ENCODE peak calls at places on chromosomes 11 and 22, in nine cellular contexts. F, R, Y, W, K, V, M, G and U are unnamed samples.

GRCh38 chr11:87739766-87740165 is 435.5 kb downstream of the RAB38 start:
- DNase-seq in F (peak; percentile 4), R (no peak), Y (no peak), W (no peak), K (no peak), V (no peak), M (no peak), G (no peak), U (peak; percentile 32)

GRCh38 chr22:47621253-47621652 is 858.8 kb downstream of the TBC1D22A start:
- DNase-seq in F (no peak), R (no peak), Y (no peak), W (no peak), K (no peak), V (no peak), M (no peak), G (no peak), U (no peak)

GRCh38 chr11:112511271-112511670 is 250.6 kb upstream of the PLET1 start:
- DNase-seq in F (no peak), R (no peak), Y (no peak), W (no peak), K (no peak), V (no peak), M (no peak), G (no peak), U (no peak)

GRCh38 chr22:22855617-22856308 is 31.9 kb upstream of the IGLL5 start:
- DNase-seq in F (no peak), R (no peak), Y (peak; percentile 82), W (peak; percentile 41), K (no peak), V (no peak), M (no peak), G (no peak), U (no peak)

GRCh38 chr11:93648168-93648567 is 13.3 kb upstream of the CEP295 start:
- DNase-seq in F (no peak), R (no peak), Y (peak; percentile 39), W (no peak), K (no peak), V (no peak), M (peak; percentile 20), G (no peak), U (no peak)

GRCh38 chr11:62431171-62431895 is 12.5 kb downstream of the SCGB1A1 start:
- DNase-seq in F (peak; percentile 66), R (peak; percentile 80), Y (no peak), W (no peak), K (no peak), V (no peak), M (peak; percentile 90), G (no peak), U (no peak)

GRCh38 chr11:24609778-24610177 is 112.9 kb downstream of the LUZP2 start:
- DNase-seq in F (no peak), R (peak; percentile 13), Y (no peak), W (no peak), K (no peak), V (no peak), M (no peak), G (no peak), U (no peak)

GRCh38 chr22:44381761-44382454 is 69.2 kb upstream of the SHISAL1 start:
- DNase-seq in F (no peak), R (no peak), Y (no peak), W (no peak), K (peak; percentile 33), V (no peak), M (no peak), G (peak; percentile 78), U (no peak)

GRCh38 chr22:20584872-20585639 is 77.6 kb downstream of the MED15 start:
- DNase-seq in F (no peak), R (no peak), Y (no peak), W (no peak), K (no peak), V (no peak), M (no peak), G (no peak), U (no peak)

GRCh38 chr11:10592331-10592730 is 23.9 kb upstream of the LYVE1 start:
- DNase-seq in F (peak; percentile 86), R (no peak), Y (no peak), W (no peak), K (no peak), V (no peak), M (peak; percentile 88), G (no peak), U (peak; percentile 75)

GRCh38 chr11:34887260-34887659 is 28.9 kb downstream of the APIP start:
- DNase-seq in F (no peak), R (no peak), Y (no peak), W (no peak), K (no peak), V (no peak), M (no peak), G (no peak), U (no peak)

GRCh38 chr11:102753267-102753666 is 27.2 kb downstream of the MMP10 start:
- DNase-seq in F (no peak), R (no peak), Y (no peak), W (no peak), K (no peak), V (no peak), M (no peak), G (no peak), U (no peak)

GRCh38 chr11:65446446-65447277 is 24.1 kb downstream of the NEAT1 start:
- DNase-seq in F (peak; percentile 42), R (peak; percentile 48), Y (no peak), W (no peak), K (peak; percentile 60), V (no peak), M (peak; percentile 58), G (no peak), U (no peak)